ENCODE peak calls at places on chromosomes 16 and 17, in four cellular contexts. L is fibroblast of lung, E is neural progenitor cell, T is colonic mucosa. X is an unnamed sample.
A peak's percentile ranks its signal among the peaks of the same experiment; 100 is the strongest.

GRCh38 chr17:19331134-19331533 is 31.4 kb downstream of the B9D1 start:
- DNase-seq in L (peak; percentile 80), E (no peak), T (no peak), X (no peak)

GRCh38 chr17:48882272-48882671 is 10.3 kb upstream of the ATP5MC1 start:
- DNase-seq in L (no peak), E (no peak), T (no peak), X (no peak)

GRCh38 chr17:40349477-40350409 is 14.8 kb downstream of the GJD3 start:
- DNase-seq in L (peak; percentile 72), E (no peak), T (peak; percentile 50), X (no peak)

GRCh38 chr17:22193113-22193512 is 500.8 kb downstream of the KCNJ18 start:
- DNase-seq in L (no peak), E (no peak), T (no peak), X (no peak)

GRCh38 chr17:7479389-7480192 is at the start of gene ZBTB4:
- DNase-seq in L (peak; percentile 28), E (peak; percentile 82), T (peak; percentile 50), X (peak; percentile 70)

GRCh38 chr17:42878123-42878880 is 22.3 kb upstream of the G6PC1 start:
- DNase-seq in L (no peak), E (peak; percentile 75), T (no peak), X (peak; percentile 57)

GRCh38 chr16:68640972-68641371 is 4.1 kb upstream of the CDH3 start:
- DNase-seq in L (no peak), E (no peak), T (no peak), X (no peak)

GRCh38 chr17:76371656-76372628 is 12.5 kb upstream of the SPHK1 start:
- DNase-seq in L (peak; percentile 98), E (no peak), T (no peak), X (peak; percentile 37)

GRCh38 chr17:59706900-59707181 is 389 bp downstream of the PTRH2 start:
- DNase-seq in L (no peak), E (no peak), T (no peak), X (peak; percentile 57)

GRCh38 chr17:17119533-17119932 is 77.3 kb downstream of the MPRIP start:
- DNase-seq in L (peak; percentile 76), E (no peak), T (peak; percentile 70), X (no peak)
- H3K27ac ChIP-seq in L (peak overlapping the region; percentile 34), E (no peak overlapping the region), T (peak overlapping the region; percentile 78), X (no peak overlapping the region)

GRCh38 chr16:22191966-22192260 is 14.2 kb upstream of the EEF2K start:
- DNase-seq in L (no peak), E (no peak), T (no peak), X (peak; percentile 71)
- H3K4me3 ChIP-seq in L (peak overlapping the region; percentile 67), E (peak overlapping the region; percentile 70), T (peak overlapping the region; percentile 32), X (peak overlapping the region; percentile 65)

DNA sequence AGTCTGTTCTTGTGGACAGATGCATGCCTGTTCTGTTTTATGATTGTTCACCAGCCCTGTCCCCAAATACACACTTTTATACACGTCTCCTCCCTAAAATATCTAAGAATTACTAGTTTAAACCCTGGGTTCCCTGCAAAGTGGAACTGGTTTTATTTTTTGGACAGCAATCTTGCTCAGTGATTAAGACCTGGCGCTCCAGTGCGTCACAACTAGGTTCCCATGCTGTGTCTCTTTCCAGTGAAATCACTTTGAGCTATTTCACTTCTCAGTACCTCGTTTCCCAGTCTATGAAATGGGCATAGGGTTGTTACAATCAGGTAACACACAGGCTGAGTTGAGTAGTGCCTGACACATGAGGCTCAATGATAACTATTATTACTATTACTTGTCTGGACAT is 1.1 kb downstream of the CEP20 start:
- DNase-seq in L (no peak), E (no peak), T (no peak), X (no peak)
- H3K9ac ChIP-seq in L (no peak overlapping the region), E (peak overlapping the region; percentile 85), T (no peak overlapping the region), X (peak overlapping the region; percentile 95)

DNA sequence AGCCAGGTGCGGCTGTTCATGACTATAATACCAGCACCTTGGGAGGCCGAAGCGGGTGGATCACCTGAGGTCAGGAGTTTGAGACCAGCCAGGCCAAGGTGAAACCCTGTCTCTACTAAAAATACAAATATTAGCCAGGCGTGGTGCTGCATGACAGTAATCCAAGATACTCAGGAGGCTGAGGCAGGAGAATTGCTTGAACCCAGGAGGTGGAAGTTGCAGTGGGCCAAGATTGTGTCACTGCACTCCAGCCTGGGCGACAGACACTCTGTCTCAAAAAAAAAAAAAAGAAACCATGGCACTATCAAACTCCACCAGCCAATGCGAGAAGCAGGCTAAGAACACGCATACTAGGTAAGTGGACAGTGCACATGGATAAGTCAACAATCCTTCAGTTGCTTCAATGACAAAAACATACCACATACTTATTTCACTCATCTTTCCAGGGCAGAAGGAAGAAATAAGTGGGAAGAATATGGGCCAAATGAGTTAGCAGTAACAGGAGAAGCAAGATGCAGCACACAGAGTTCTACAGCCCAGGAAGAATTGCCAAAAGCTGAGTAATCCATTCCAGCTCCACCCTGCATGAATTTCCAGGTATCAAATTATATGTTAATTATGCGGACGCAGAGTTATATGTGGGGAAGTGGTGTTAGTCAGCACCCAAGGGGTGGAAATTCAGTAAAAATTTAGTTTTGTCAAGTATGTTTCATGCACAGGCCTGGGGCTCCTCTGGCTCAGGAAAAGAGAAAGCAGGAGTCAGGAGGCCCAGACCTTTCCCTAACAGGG is 58.5 kb downstream of the ZFHX3 start:
- DNase-seq in L (peak; percentile 93), E (no peak), T (no peak), X (no peak)
- H3K27ac ChIP-seq in L (peak overlapping the region; percentile 90), E (no peak overlapping the region), T (peak overlapping the region; percentile 49), X (no peak overlapping the region)

DNA sequence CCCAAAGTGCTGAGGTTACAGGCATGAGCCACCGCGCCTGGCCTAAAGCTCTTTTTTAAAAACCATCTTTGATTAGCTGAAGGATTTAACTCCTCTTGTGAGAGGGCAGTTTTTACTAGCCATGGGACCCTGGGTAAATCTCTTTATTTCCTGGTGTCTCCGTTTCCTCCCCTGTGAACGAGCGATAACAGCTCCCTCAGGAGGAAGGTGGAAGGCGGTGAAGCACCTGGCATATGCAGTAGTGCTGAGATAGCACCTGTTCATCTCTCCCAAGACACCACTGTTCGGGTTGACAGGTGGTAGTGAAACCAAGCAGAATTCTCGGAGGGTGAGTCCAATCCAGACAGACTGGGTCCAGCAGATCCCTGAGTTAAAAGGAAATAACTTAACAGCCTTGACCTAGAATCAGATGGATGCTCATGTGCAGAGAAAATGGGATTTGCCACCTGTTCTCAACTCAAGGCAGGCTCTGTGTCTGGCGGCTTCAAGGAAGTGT is 86.2 kb downstream of the CRISPLD2 start:
- DNase-seq in L (no peak), E (no peak), T (no peak), X (no peak)
- H3K4me3 ChIP-seq in L (no peak overlapping the region), E (no peak overlapping the region), T (no peak overlapping the region), X (no peak overlapping the region)

DNA sequence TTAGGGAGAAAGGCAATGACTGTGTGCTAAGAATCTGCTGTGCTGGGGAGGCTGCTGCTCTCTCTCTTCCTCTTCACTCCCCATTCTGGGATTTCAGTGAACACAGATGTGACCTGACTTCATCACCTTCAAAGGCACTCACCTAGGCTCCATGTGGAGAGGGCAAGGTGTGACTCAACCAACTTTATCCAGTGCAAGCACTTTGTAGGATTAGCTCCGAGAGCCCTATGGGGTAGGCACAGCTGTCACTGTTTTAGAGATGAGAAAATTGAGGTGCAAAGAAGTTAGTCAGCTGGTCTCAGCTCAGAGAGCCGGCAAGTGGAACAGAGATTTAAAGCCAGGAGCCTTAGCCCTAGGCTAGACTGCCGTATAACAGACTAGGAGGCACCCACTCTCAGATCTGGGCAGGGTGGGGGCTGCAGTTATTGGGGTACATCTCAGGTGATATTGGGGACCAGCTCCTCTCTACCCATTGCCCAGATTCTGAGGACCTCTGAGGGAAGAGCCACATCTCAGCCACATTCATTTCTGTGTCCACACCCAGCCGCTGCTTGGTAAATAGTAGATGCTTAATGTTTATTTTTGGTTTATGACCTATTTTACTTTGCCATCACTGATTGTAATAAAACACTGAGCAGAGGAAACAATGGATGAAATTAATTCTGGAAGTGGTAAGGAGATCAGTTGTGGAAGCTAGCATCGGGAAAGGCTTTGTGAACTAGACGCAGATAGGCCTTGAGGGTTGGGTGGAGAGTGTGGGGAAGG is 138.8 kb downstream of the CCDC182 start:
- DNase-seq in L (no peak), E (no peak), T (no peak), X (no peak)
- H3K9ac ChIP-seq in L (no peak overlapping the region), E (no peak overlapping the region), T (peak overlapping the region; percentile 79), X (peak overlapping the region; percentile 74)

GRCh38 chr17:44708401-44709263 is at the start of gene DBF4B:
- DNase-seq in L (peak; percentile 93), E (peak; percentile 90), T (peak; percentile 91), X (peak; percentile 97)

GRCh38 chr17:44707755-44708400 is 587 bp upstream of the DBF4B start:
- DNase-seq in L (no peak), E (no peak), T (no peak), X (no peak)
- H3K27ac ChIP-seq in L (peak overlapping the region; percentile 79), E (no peak overlapping the region), T (no peak overlapping the region), X (peak overlapping the region; percentile 54)

DNA sequence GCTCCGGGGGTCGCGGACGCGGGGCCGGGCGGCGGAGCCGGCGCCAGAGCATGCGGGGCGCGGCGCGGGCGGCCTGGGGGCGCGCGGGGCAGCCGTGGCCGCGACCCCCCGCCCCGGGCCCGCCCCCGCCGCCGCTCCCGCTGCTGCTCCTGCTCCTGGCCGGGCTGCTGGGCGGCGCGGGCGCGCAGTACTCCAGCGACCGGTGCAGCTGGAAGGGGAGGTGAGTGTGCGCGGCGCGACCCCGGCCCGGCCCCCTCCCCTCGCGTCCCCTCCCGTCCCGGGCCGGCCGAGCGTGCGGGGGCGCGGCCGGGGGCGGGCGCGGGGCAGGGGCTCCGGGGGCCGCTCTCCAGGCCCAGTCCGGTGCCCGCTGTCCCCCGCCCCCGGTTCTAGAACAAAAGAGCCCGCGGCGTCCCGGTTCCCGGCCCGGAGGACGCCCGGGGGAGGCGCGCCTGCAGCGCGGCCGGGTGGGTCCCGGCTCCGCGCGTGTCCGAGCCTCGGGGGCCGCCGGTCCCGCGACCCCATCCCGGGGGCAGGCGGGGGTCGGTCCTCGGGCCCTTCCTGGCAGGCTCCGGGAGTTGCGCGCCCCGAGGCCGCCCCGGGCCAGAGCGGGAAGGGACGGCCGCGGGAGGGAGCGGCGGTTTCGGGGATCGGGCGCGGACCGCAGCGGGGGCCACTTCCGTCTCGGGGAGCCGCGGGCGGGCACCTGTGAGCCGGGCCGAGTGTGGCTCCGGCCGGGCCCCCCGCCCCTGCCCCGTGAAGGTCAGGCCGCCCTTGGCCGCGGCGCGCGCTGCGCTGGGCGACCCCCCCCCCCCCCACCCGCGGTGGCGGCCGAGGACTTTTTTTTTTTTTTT is 582 bp downstream of the METRNL start:
- DNase-seq in L (no peak), E (peak; percentile 66), T (no peak), X (no peak)
- H3K4me3 ChIP-seq in L (no peak overlapping the region), E (peak overlapping the region; percentile 67), T (peak overlapping the region; percentile 76), X (peak overlapping the region; percentile 57)

DNA sequence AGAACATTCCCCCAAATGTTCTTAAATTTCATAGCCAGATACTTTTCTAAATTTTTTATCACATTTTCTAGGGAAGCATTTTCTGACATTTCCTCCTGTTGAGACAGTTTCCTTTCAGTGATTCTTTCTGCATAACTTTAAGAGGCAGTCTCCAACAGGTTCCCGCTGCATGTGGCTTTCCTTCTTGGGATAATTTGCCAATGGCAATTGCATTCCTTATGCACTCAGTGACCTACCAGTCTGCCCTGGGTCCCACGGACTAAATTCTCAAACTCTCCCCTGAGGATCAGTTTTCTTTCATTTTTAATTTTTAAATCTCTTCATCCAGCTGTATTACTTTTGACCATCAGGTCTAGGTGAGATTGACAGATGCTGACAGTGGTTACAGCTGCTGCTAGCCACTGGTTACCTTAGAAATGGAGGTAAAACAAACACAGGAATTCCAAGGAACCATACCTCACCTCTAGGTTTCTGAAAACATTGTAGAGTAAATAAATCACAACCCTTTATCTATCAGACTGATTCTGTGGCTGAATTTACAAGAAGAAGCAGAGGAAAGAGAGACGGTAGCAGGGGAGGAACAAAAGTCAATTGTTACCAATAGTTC is 216.1 kb downstream of the PMP22 start:
- DNase-seq in L (no peak), E (peak; percentile 15), T (no peak), X (no peak)
- H3K9ac ChIP-seq in L (no peak overlapping the region), E (no peak overlapping the region), T (no peak overlapping the region), X (no peak overlapping the region)